ENCODE peak calls at places on chromosomes 11 and 22, in five cellular contexts. One of them, this sample, is unnamed.

GRCh38 chr22:33271390-33272161 is 213.4 kb upstream of the SYN3 start:
- DNase-seq in HepG2: no peak
- DNase-seq in left lung: no peak
- DNase-seq in pancreas: peak
- DNase-seq in osteocyte: no peak
- DNase-seq in this sample: no peak

GRCh38 chr22:27997538-27997937 is 78.5 kb upstream of the PITPNB start:
- DNase-seq in HepG2: no peak
- DNase-seq in left lung: no peak
- DNase-seq in pancreas: no peak
- DNase-seq in osteocyte: no peak
- DNase-seq in this sample: no peak

GRCh38 chr22:27337676-27338075 is 463.9 kb downstream of the MN1 start:
- DNase-seq in HepG2: no peak
- DNase-seq in left lung: no peak
- DNase-seq in pancreas: no peak
- DNase-seq in osteocyte: no peak
- DNase-seq in this sample: no peak

GRCh38 chr22:46053563-46054090 is 76.7 kb upstream of the WNT7B start:
- DNase-seq in HepG2: no peak
- DNase-seq in left lung: peak
- DNase-seq in pancreas: peak
- DNase-seq in osteocyte: no peak
- DNase-seq in this sample: no peak

GRCh38 chr22:17205432-17205831 is 13.8 kb downstream of the ADA2 start:
- DNase-seq in HepG2: no peak
- DNase-seq in left lung: no peak
- DNase-seq in pancreas: no peak
- DNase-seq in osteocyte: no peak
- DNase-seq in this sample: no peak

GRCh38 chr22:25038239-25038638 is 85.7 kb downstream of the KIAA1671 start:
- DNase-seq in HepG2: no peak
- DNase-seq in left lung: no peak
- DNase-seq in pancreas: no peak
- DNase-seq in osteocyte: no peak
- DNase-seq in this sample: no peak

GRCh38 chr22:46377566-46378498 is 42.3 kb downstream of the TRMU start:
- DNase-seq in HepG2: peak
- DNase-seq in left lung: peak
- DNase-seq in pancreas: peak
- DNase-seq in osteocyte: no peak
- DNase-seq in this sample: no peak

GRCh38 chr11:103202048-103202651 is 92.9 kb downstream of the DYNC2H1 start:
- DNase-seq in HepG2: peak
- DNase-seq in left lung: no peak
- DNase-seq in pancreas: no peak
- DNase-seq in osteocyte: no peak
- DNase-seq in this sample: no peak

GRCh38 chr11:2393111-2393868 is 7.3 kb upstream of the TSSC4 start:
- DNase-seq in HepG2: no peak
- DNase-seq in left lung: no peak
- DNase-seq in pancreas: peak
- DNase-seq in osteocyte: no peak
- DNase-seq in this sample: no peak

DNA sequence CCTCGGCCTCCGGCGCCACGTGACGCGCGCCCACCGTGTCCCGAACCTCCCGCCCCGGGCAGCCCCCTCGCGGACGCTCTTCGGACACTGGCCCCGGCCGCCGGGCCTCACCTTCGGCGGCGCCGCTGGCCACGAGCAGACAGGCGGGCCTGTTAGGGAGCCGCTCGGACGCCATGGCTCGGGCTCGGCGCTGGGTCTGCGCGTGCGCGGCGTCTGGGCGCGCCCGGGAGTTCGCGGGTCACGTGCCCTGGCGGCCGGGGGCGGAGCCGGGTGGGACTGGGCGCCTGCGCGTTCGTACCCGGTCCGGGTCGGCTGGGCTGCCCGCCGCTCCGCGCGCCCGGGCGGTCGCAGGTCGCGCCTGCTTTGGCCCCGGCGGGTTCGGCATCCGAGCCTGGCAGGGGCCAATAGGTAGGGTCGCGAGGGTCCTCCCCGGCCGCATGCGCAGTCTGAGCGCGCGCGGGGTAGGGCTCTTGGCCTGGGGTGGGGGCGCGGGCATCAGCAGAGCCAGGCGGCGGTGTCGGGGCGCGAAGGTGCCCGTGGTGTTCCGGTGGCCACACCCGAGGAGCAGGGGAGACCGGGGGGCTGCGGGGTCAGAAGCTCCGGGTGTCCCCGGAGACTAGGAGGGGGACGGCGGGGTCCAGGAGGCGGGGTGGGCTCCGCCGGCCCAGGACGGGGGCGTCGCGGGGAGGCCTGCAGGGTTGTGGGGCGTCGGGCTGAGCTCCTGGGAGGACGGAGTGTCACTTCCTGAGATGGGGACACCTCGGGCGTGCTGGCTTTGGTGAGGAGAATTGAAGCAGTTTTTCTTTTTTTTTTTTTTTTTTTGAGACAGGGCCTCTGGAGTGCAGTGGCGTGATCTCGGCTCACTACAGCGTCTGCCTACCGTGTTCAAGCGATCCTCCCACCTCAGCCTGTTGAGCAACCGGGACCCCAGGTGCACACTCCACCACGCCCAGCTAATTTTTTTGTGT is at the start of gene GATD1:
- DNase-seq in HepG2: peak
- DNase-seq in left lung: peak
- DNase-seq in pancreas: peak
- DNase-seq in osteocyte: peak
- DNase-seq in this sample: peak
- TF ChIP-seq CTCF in HepG2: no peak
- TF ChIP-seq CTCF in left lung: no peak
- TF ChIP-seq CTCF in pancreas: no peak
- TF ChIP-seq CTCF in osteocyte: no peak
- TF ChIP-seq CTCF in this sample: no peak

GRCh38 chr11:64652586-64653387 is 61.8 kb downstream of the SLC22A12 start:
- DNase-seq in HepG2: peak
- DNase-seq in left lung: peak
- DNase-seq in pancreas: peak
- DNase-seq in osteocyte: peak
- DNase-seq in this sample: peak
- TF ChIP-seq CTCF in HepG2: peak
- TF ChIP-seq CTCF in left lung: peak
- TF ChIP-seq CTCF in pancreas: peak
- TF ChIP-seq CTCF in osteocyte: peak
- TF ChIP-seq CTCF in this sample: peak

DNA sequence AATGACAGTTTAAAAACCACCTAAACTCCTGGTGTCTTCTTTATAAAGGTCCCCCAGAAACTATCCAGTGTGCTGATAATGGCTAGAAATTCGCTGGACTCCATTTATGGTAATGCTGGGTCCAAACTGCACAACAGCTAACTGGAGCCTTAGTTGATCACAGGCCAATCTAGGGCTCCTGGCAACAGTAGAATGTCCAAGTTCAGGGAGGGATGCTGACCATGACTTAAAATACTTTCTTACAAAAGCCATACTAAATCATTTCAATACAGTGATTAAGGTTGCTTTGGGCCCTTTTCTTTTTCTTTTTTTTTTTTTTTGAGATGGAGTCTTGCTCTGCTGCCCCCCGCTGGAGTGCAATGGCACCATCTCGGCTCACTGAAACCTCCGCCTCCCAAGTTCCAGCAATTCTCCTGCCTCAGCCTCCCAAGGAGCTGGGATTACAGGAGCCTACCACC is 14.5 kb upstream of the GAB2 start:
- DNase-seq in HepG2: no peak
- DNase-seq in left lung: no peak
- DNase-seq in pancreas: no peak
- DNase-seq in osteocyte: no peak
- DNase-seq in this sample: no peak
- TF ChIP-seq CTCF in HepG2: peak
- TF ChIP-seq CTCF in left lung: peak
- TF ChIP-seq CTCF in pancreas: peak
- TF ChIP-seq CTCF in osteocyte: peak
- TF ChIP-seq CTCF in this sample: peak

GRCh38 chr22:39520874-39521857 is 804 bp downstream of the ATF4 start:
- DNase-seq in HepG2: no peak
- DNase-seq in left lung: peak
- DNase-seq in pancreas: peak
- DNase-seq in osteocyte: peak
- DNase-seq in this sample: peak

GRCh38 chr22:39520054-39520873 is at the start of gene ATF4:
- DNase-seq in HepG2: peak
- DNase-seq in left lung: peak
- DNase-seq in pancreas: peak
- DNase-seq in osteocyte: peak
- DNase-seq in this sample: peak

GRCh38 chr22:39518996-39519680 is 1.2 kb upstream of the ATF4 start:
- DNase-seq in HepG2: no peak
- DNase-seq in left lung: no peak
- DNase-seq in pancreas: no peak
- DNase-seq in osteocyte: no peak
- DNase-seq in this sample: no peak

GRCh38 chr22:39518124-39518786 is 2.1 kb upstream of the ATF4 start:
- DNase-seq in HepG2: no peak
- DNase-seq in left lung: no peak
- DNase-seq in pancreas: no peak
- DNase-seq in osteocyte: no peak
- DNase-seq in this sample: no peak

GRCh38 chr22:39519681-39520053 is 695 bp upstream of the ATF4 start:
- DNase-seq in HepG2: peak
- DNase-seq in left lung: peak
- DNase-seq in pancreas: no peak
- DNase-seq in osteocyte: no peak
- DNase-seq in this sample: no peak
- TF ChIP-seq CTCF in HepG2: peak
- TF ChIP-seq CTCF in left lung: peak
- TF ChIP-seq CTCF in pancreas: no peak
- TF ChIP-seq CTCF in osteocyte: peak
- TF ChIP-seq CTCF in this sample: peak

DNA sequence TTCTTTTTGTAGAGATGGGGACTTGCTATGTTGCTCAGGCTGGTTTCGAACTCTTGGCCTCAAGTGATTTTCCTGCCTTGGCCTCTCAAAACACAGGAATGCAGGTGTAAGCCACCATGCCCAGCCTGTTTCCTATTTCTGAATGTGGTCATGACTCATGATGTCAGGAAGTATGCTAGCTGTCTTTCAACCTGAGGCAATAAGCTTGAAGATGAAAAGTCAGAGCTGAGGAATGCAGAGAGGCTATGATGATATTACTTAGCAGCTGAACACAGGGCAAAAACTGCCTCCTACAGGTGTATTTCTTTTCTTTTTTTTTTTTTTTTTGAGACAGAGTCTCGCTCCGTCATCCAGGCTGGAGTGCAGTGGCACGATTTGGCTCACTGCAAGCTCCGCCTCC is 9.0 kb upstream of the NUCB2 start:
- DNase-seq in HepG2: no peak
- DNase-seq in left lung: no peak
- DNase-seq in pancreas: no peak
- DNase-seq in osteocyte: no peak
- DNase-seq in this sample: no peak
- TF ChIP-seq CTCF in HepG2: no peak
- TF ChIP-seq CTCF in left lung: no peak
- TF ChIP-seq CTCF in pancreas: no peak
- TF ChIP-seq CTCF in osteocyte: no peak
- TF ChIP-seq CTCF in this sample: no peak